ENCODE peak calls at places on chromosomes 11 and 22, in nine cellular contexts. O is brain microvascular endothelial cell; W is CD8-positive, alpha-beta T cell; I is lung; V is GM12864; Y is Peyer's patch; X is A549; H is epithelial cell of esophagus; U is IMR-90. J is an unnamed sample.

GRCh38 chr11:20397281-20397680 is 9.8 kb downstream of the PRMT3 start:
- DNase-seq in O (peak; percentile 47), W (no peak), I (no peak), V (no peak), Y (no peak), X (peak; percentile 38), H (peak; percentile 68), U (peak; percentile 57), J (no peak)

GRCh38 chr11:95516786-95517185 is 272.8 kb downstream of the FAM76B start:
- DNase-seq in O (no peak), W (no peak), I (no peak), V (no peak), Y (no peak), X (no peak), H (peak; percentile 94), U (peak; percentile 83), J (no peak)

GRCh38 chr11:65301491-65302329 is 13.0 kb upstream of the CDC42EP2 start:
- DNase-seq in O (no peak), W (no peak), I (no peak), V (no peak), Y (no peak), X (no peak), H (no peak), U (peak; percentile 50), J (no peak)

GRCh38 chr11:15665368-15665871 is 550.7 kb downstream of the INSC start:
- DNase-seq in O (peak; percentile 81), W (no peak), I (peak; percentile 22), V (no peak), Y (no peak), X (no peak), H (no peak), U (peak; percentile 72), J (no peak)

GRCh38 chr11:47394322-47395224 is 13.8 kb upstream of the SLC39A13 start:
- DNase-seq in O (peak; percentile 62), W (peak; percentile 58), I (peak; percentile 66), V (no peak), Y (peak; percentile 47), X (no peak), H (no peak), U (peak; percentile 20), J (no peak)

GRCh38 chr11:18115360-18116127 is 9.7 kb upstream of the SAAL1 start:
- DNase-seq in O (peak; percentile 34), W (peak; percentile 69), I (peak; percentile 65), V (peak; percentile 26), Y (no peak), X (peak; percentile 75), H (peak; percentile 72), U (peak; percentile 55), J (peak; percentile 26)

GRCh38 chr22:25137577-25138525 is 61.8 kb upstream of the CRYBB3 start:
- DNase-seq in O (no peak), W (no peak), I (no peak), V (peak; percentile 18), Y (no peak), X (no peak), H (peak; percentile 49), U (no peak), J (no peak)

GRCh38 chr11:14082338-14082737 is 119.8 kb downstream of the SPON1 start:
- DNase-seq in O (no peak), W (no peak), I (no peak), V (no peak), Y (no peak), X (no peak), H (peak; percentile 9), U (no peak), J (no peak)

GRCh38 chr11:12092714-12093113 is 17.7 kb upstream of the MICAL2 start:
- DNase-seq in O (no peak), W (no peak), I (no peak), V (no peak), Y (peak; percentile 44), X (no peak), H (no peak), U (no peak), J (no peak)

GRCh38 chr22:37062366-37062655 is 10.8 kb downstream of the KCTD17 start:
- DNase-seq in O (no peak), W (no peak), I (no peak), V (no peak), Y (no peak), X (no peak), H (no peak), U (no peak), J (no peak)

GRCh38 chr11:104327864-104328513 is 164.0 kb upstream of the PDGFD start:
- DNase-seq in O (no peak), W (no peak), I (no peak), V (no peak), Y (no peak), X (no peak), H (no peak), U (peak; percentile 2), J (no peak)

GRCh38 chr11:93348931-93349330 is 18.4 kb downstream of the DEUP1 start:
- DNase-seq in O (no peak), W (no peak), I (no peak), V (no peak), Y (no peak), X (no peak), H (no peak), U (no peak), J (no peak)

GRCh38 chr11:94924074-94925031 is 49.0 kb downstream of the CWC15 start:
- DNase-seq in O (no peak), W (no peak), I (no peak), V (no peak), Y (no peak), X (no peak), H (no peak), U (peak; percentile 35), J (no peak)

GRCh38 chr11:111417011-111417765 is 38.1 kb upstream of the POU2AF1 start:
- DNase-seq in O (no peak), W (no peak), I (no peak), V (peak; percentile 91), Y (no peak), X (no peak), H (peak; percentile 25), U (peak; percentile 73), J (no peak)

GRCh38 chr11:44016129-44016528 is 31.7 kb upstream of the ACCSL start:
- DNase-seq in O (peak; percentile 86), W (no peak), I (no peak), V (no peak), Y (no peak), X (no peak), H (no peak), U (peak; percentile 67), J (no peak)
- H3K4me3 ChIP-seq in O (no peak overlapping the region), W (no peak overlapping the region), I (no peak overlapping the region), V (no peak overlapping the region), Y (no peak overlapping the region), X (no peak overlapping the region), H (no peak overlapping the region), U (no peak overlapping the region), J (no peak overlapping the region)

DNA sequence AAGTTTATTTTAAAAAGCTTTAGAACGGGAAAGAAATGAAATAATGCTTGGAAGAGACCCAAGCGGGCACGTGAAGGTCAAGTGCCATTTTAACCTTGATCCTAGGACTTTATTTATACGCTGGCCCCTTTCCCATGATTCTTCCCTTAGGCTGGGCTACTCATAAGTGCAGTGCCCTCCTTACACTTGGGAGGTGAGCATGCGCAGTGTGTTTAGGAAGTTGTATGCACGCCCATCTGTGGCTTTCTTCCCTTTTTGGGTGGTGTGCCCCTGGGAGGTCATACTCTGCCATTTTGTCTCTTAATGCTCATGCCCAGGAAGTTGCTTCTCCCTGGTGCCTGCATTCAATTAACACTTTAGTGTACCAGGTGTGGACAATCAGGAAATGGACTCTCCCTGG is 239.7 kb downstream of the SWAP70 start:
- DNase-seq in O (no peak), W (no peak), I (no peak), V (no peak), Y (no peak), X (no peak), H (no peak), U (no peak), J (no peak)
- H3K4me3 ChIP-seq in O (no peak overlapping the region), W (no peak overlapping the region), I (no peak overlapping the region), V (no peak overlapping the region), Y (no peak overlapping the region), X (no peak overlapping the region), H (no peak overlapping the region), U (no peak overlapping the region), J (no peak overlapping the region)

DNA sequence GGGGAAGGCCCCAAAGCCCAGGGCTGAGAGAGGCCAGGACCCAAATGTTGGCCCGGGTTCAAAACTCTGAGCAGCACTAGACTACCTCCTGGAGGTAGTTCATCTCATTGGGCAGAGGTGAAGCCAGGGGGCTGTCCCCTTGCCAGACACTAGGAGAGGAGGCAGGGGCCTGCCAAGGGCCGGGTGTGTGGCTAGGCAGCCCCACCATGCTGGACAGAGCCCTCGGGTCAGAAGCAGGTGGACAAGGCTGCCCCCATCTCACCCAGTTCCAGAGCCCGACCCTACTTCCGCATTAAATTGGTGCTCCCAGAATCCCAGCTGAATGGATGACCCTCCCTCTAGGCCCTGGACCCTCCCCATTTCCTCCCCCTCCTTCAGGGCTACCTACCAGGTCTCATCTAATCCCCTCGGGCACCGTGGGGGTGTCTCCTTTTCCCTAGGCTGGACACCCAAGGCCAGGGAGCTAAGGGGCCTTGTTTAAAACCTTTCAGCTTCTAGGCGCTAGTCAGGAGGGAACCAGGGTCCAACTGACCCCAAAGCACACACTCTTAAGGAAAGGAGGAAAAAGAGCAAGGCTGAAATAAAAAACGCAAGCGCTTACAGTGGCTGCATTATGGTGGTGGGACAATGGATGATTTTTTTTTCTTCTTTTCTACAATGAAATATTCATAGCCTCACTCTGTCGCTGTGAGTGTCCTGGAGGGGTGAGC is 72.1 kb upstream of the TCF20 start:
- DNase-seq in O (no peak), W (no peak), I (no peak), V (no peak), Y (no peak), X (no peak), H (no peak), U (no peak), J (no peak)
- H3K4me3 ChIP-seq in O (no peak overlapping the region), W (peak overlapping the region; percentile 45), I (no peak overlapping the region), V (no peak overlapping the region), Y (no peak overlapping the region), X (peak overlapping the region; percentile 71), H (peak overlapping the region; percentile 20), U (peak overlapping the region; percentile 62), J (no peak overlapping the region)

GRCh38 chr11:129302386-129303101 is 73.1 kb upstream of the BARX2 start:
- DNase-seq in O (no peak), W (no peak), I (no peak), V (no peak), Y (no peak), X (no peak), H (peak; percentile 46), U (no peak), J (no peak)
- H3K4me3 ChIP-seq in O (no peak overlapping the region), W (no peak overlapping the region), I (no peak overlapping the region), V (no peak overlapping the region), Y (no peak overlapping the region), X (no peak overlapping the region), H (no peak overlapping the region), U (no peak overlapping the region), J (no peak overlapping the region)

GRCh38 chr22:38214248-38215056 is 12.7 kb downstream of the MAFF start:
- DNase-seq in O (no peak), W (peak; percentile 73), I (peak; percentile 63), V (no peak), Y (peak; percentile 81), X (no peak), H (peak; percentile 72), U (peak; percentile 49), J (no peak)
- H3K4me3 ChIP-seq in O (peak overlapping the region; percentile 24), W (peak overlapping the region; percentile 30), I (no peak overlapping the region), V (peak overlapping the region; percentile 53), Y (peak overlapping the region; percentile 35), X (no peak overlapping the region), H (peak overlapping the region; percentile 15), U (no peak overlapping the region), J (no peak overlapping the region)

GRCh38 chr11:124758355-124759267 is 3.5 kb downstream of the ESAM start:
- DNase-seq in O (peak; percentile 41), W (peak; percentile 69), I (peak; percentile 82), V (peak; percentile 48), Y (peak; percentile 90), X (peak; percentile 77), H (peak; percentile 70), U (peak; percentile 44), J (no peak)
- H3K4me3 ChIP-seq in O (peak overlapping the region; percentile 40), W (peak overlapping the region; percentile 16), I (peak overlapping the region; percentile 55), V (peak overlapping the region; percentile 70), Y (no peak overlapping the region), X (peak overlapping the region; percentile 52), H (peak overlapping the region; percentile 3), U (peak overlapping the region; percentile 33), J (no peak overlapping the region)